ENCODE peak calls at places on chromosomes 4 and X, in seven cellular contexts. E is BJ, Z is posterior cingulate gyrus, R is NCI-H2081 treated with DMSO at 0.1 percent for 48 hours, G is nephron progenitor cell, N is DMS79, H is SJSA1. Q is an unnamed sample.

GRCh38 chr4:10619220-10619619 is 65.3 kb downstream of the CLNK start:
- DNase-seq in N (no peak), Z (no peak), R (peak), E (no peak), H (peak), G (no peak), Q (no peak)

GRCh38 chr4:91113130-91113706 is 986.0 kb downstream of the CCSER1 start:
- DNase-seq in N (no peak), E (no peak), H (no peak), R (no peak), G (no peak), Z (no peak), Q (no peak)

GRCh38 chr4:18185491-18185890 is 163.9 kb upstream of the LCORL start:
- DNase-seq in R (no peak), H (no peak), E (no peak), Z (no peak), N (no peak), G (no peak), Q (no peak)

GRCh38 chr4:2937146-2937857 is 25.9 kb downstream of the NOP14 start:
- DNase-seq in R (no peak), Z (no peak), E (no peak), G (no peak), N (peak), H (no peak), Q (no peak)

GRCh38 chrX:151821226-151821625 is 86.7 kb downstream of the CNGA2 start:
- DNase-seq in R (no peak), E (no peak), N (no peak), Z (no peak), H (no peak), G (no peak), Q (no peak)

GRCh38 chrX:16445166-16445752 is 204.7 kb upstream of the S100G start:
- DNase-seq in R (no peak), G (peak), E (no peak), Z (no peak), H (peak), N (no peak), Q (no peak)

GRCh38 chrX:72018277-72019112 is 107.8 kb downstream of the NHSL2 start:
- DNase-seq in R (no peak), Z (peak), N (no peak), E (peak), H (peak), G (peak), Q (peak)

GRCh38 chr4:22712541-22712940 is 19.8 kb downstream of the GBA3 start:
- DNase-seq in R (no peak), H (no peak), Z (no peak), N (no peak), E (no peak), G (no peak), Q (no peak)

GRCh38 chr4:17310269-17310652 is 201.6 kb downstream of the QDPR start:
- DNase-seq in R (no peak), Z (no peak), G (no peak), E (no peak), N (no peak), H (no peak), Q (no peak)

GRCh38 chrX:110699109-110699508 is 96.5 kb downstream of the CHRDL1 start:
- DNase-seq in H (no peak), E (no peak), N (no peak), G (no peak), R (no peak), Z (no peak), Q (no peak)

GRCh38 chrX:154036513-154036912 is 16.8 kb upstream of the IRAK1 start:
- DNase-seq in Z (no peak), G (no peak), R (no peak), E (no peak), N (no peak), H (no peak), Q (no peak)

GRCh38 chrX:74132265-74132664 is 171.7 kb upstream of the ZCCHC13 start:
- DNase-seq in N (no peak), E (no peak), Z (no peak), G (no peak), H (no peak), R (no peak), Q (no peak)

GRCh38 chr4:19455196-19455595 is 796.5 kb upstream of the SLIT2 start:
- DNase-seq in H (no peak), E (no peak), G (no peak), Z (no peak), N (no peak), R (peak), Q (no peak)

GRCh38 chrX:154750301-154751120 is at the start of gene GAB3:
- DNase-seq in Z (no peak), E (no peak), N (no peak), R (no peak), G (peak), H (peak), Q (no peak)

GRCh38 chr4:177404980-177405379 is 37.3 kb downstream of the AGA start:
- DNase-seq in E (no peak), R (no peak), G (no peak), Z (no peak), H (no peak), N (no peak), Q (no peak)

GRCh38 chr4:667545-667925 is 6.5 kb downstream of the ATP5ME start:
- DNase-seq in H (no peak), N (no peak), Z (peak), G (no peak), R (no peak), E (no peak), Q (no peak)

GRCh38 chrX:137428251-137428661 is 137.7 kb upstream of the ZIC3 start:
- DNase-seq in E (no peak), N (no peak), H (no peak), Z (no peak), G (peak), R (no peak), Q (no peak)

GRCh38 chr4:3718462-3718861 is 47.7 kb upstream of the ADRA2C start:
- DNase-seq in H (no peak), E (no peak), R (no peak), Z (no peak), N (no peak), G (no peak), Q (no peak)

GRCh38 chrX:108072746-108073145 is 18.6 kb downstream of the PSMD10 start:
- DNase-seq in N (no peak), Z (no peak), R (no peak), G (no peak), H (peak), E (no peak), Q (no peak)

GRCh38 chr4:140326395-140326993 is 47.0 kb upstream of the SCOC start:
- DNase-seq in R (peak), G (peak), N (no peak), Z (no peak), E (no peak), H (no peak), Q (peak)

GRCh38 chrX:129404670-129405008 is 118.7 kb downstream of the SMARCA1 start:
- DNase-seq in R (no peak), E (no peak), H (no peak), G (no peak), Z (no peak), N (no peak), Q (no peak)

GRCh38 chrX:94493405-94493804 is 819.4 kb downstream of the FAM133A start:
- DNase-seq in E (no peak), Z (no peak), G (no peak), R (no peak), H (no peak), N (no peak), Q (no peak)

GRCh38 chr4:153206534-153206933 is 2.3 kb downstream of the TRIM2 start:
- DNase-seq in E (no peak), N (no peak), H (no peak), Z (no peak), R (no peak), G (no peak), Q (no peak)

GRCh38 chrX:154486052-154486395 is 391 bp downstream of the UBL4A start:
- DNase-seq in E (no peak), R (no peak), Z (no peak), N (no peak), H (no peak), G (peak), Q (no peak)

GRCh38 chr4:96874657-96875056 is 1034.8 kb downstream of the PDHA2 start:
- DNase-seq in N (no peak), G (no peak), E (no peak), R (no peak), Z (no peak), H (no peak), Q (no peak)

GRCh38 chr4:127783971-127784519 is 1.9 kb downstream of the HSPA4L start:
- DNase-seq in N (no peak), G (no peak), Z (no peak), H (no peak), E (no peak), R (no peak), Q (no peak)

GRCh38 chr4:117137143-117137542 is 51.8 kb upstream of the TRAM1L1 start:
- DNase-seq in G (no peak), E (peak), Z (no peak), H (no peak), N (no peak), R (no peak), Q (no peak)

GRCh38 chr4:73068496-73069337 is 799 bp downstream of the COX18 start:
- DNase-seq in E (peak), G (no peak), H (no peak), R (no peak), Z (no peak), N (peak), Q (no peak)

GRCh38 chr4:183758006-183758734 is 99.1 kb downstream of the TRAPPC11 start:
- DNase-seq in G (peak), Z (no peak), E (no peak), H (no peak), N (no peak), R (no peak), Q (no peak)

GRCh38 chrX:2451456-2452316 is 49.1 kb downstream of the DHRSX start:
- DNase-seq in N (no peak), Z (no peak), E (no peak), G (no peak), R (no peak), H (peak), Q (no peak)

GRCh38 chrX:147912093-147912801 is 528 bp downstream of the FMR1 start:
- DNase-seq in G (peak), H (peak), N (peak), E (no peak), Z (no peak), R (no peak), Q (no peak)

GRCh38 chrX:26286836-26287235 is 70.9 kb downstream of the MAGEB5 start:
- DNase-seq in H (no peak), R (no peak), Z (no peak), G (no peak), N (no peak), E (no peak), Q (no peak)

GRCh38 chrX:10259716-10260115 is 102.9 kb downstream of the CLCN4 start:
- DNase-seq in N (no peak), G (no peak), H (no peak), Z (no peak), E (peak), R (no peak), Q (no peak)

GRCh38 chrX:13897571-13897970 is 80.7 kb upstream of the GPM6B start:
- DNase-seq in G (no peak), Z (no peak), N (no peak), E (no peak), R (no peak), H (no peak), Q (no peak)

GRCh38 chrX:56758456-56758855 is 29.4 kb downstream of the NBDY start:
- DNase-seq in E (no peak), R (no peak), Z (no peak), H (no peak), G (no peak), N (no peak), Q (no peak)

GRCh38 chr4:10285028-10285427 is 168.4 kb upstream of the WDR1 start:
- DNase-seq in Z (no peak), N (no peak), E (no peak), R (no peak), H (no peak), G (no peak), Q (no peak)

GRCh38 chr4:114272226-114272625 is 292.8 kb upstream of the ARSJ start:
- DNase-seq in N (no peak), G (no peak), H (peak), R (no peak), Z (no peak), E (peak), Q (no peak)

Q was measured in caudate nucleus.